ENCODE peak calls at places on chromosomes 5 and 9, in six cellular contexts. Q is spleen, G is OCI-LY7, Z is astrocyte, J is neuronal stem cell, X is GM06990. R is an unnamed sample.

GRCh38 chr5:179126506-179126991 is 66.4 kb downstream of the ZNF354C start:
- DNase-seq in X (no peak), Z (no peak), J (no peak), Q (peak; percentile 59), G (no peak), R (no peak)

GRCh38 chr5:2902186-2902585 is 150.7 kb upstream of the IRX2 start:
- DNase-seq in G (no peak), X (no peak), Z (no peak), Q (no peak), J (no peak), R (no peak)

GRCh38 chr9:18703086-18703750 is 229.3 kb downstream of the ADAMTSL1 start:
- DNase-seq in J (no peak), X (no peak), Z (peak; percentile 50), G (no peak), Q (no peak), R (no peak)

GRCh38 chr9:86141843-86142242 is 42.5 kb upstream of the GOLM1 start:
- DNase-seq in J (no peak), X (no peak), G (no peak), Q (no peak), Z (no peak), R (no peak)

GRCh38 chr9:86277072-86277471 is 5.3 kb downstream of the ISCA1 start:
- DNase-seq in J (no peak), Z (no peak), G (no peak), Q (no peak), X (no peak), R (no peak)

GRCh38 chr9:80586786-80587185 is 1015.0 kb downstream of the TLE4 start:
- DNase-seq in J (no peak), Z (no peak), X (no peak), Q (no peak), G (no peak), R (no peak)

GRCh38 chr9:130696996-130697395 is 3.4 kb downstream of the EXOSC2 start:
- DNase-seq in J (no peak), Q (peak; percentile 0), Z (no peak), X (no peak), G (no peak), R (no peak)

GRCh38 chr5:138622051-138622450 is 46.9 kb upstream of the HSPA9 start:
- DNase-seq in Z (no peak), X (no peak), Q (no peak), G (no peak), J (no peak), R (no peak)

GRCh38 chr5:159240301-159240870 is 22.7 kb upstream of the UBLCP1 start:
- DNase-seq in X (no peak), J (no peak), G (no peak), Q (no peak), Z (peak; percentile 58), R (no peak)

GRCh38 chr5:43773032-43773830 is 170.3 kb downstream of the NNT start:
- DNase-seq in Q (no peak), G (peak; percentile 1), Z (peak; percentile 76), J (no peak), X (no peak), R (no peak)

GRCh38 chr9:33185858-33186257 is 18.7 kb upstream of the B4GALT1 start:
- DNase-seq in X (no peak), J (no peak), G (no peak), Z (no peak), Q (no peak), R (no peak)

GRCh38 chr5:137486707-137487106 is 12.4 kb downstream of the SPOCK1 start:
- DNase-seq in G (no peak), Z (peak; percentile 97), X (no peak), J (no peak), Q (no peak), R (no peak)

GRCh38 chr9:132832171-132832570 is 45.9 kb downstream of the AK8 start:
- DNase-seq in Z (no peak), J (no peak), G (no peak), X (no peak), Q (no peak), R (no peak)

GRCh38 chr9:92807757-92808725 is 43.4 kb upstream of the BICD2 start:
- DNase-seq in X (no peak), J (no peak), G (no peak), Q (peak; percentile 76), Z (no peak), R (no peak)

GRCh38 chr9:126499005-126499910 is 114.5 kb upstream of the LMX1B start:
- DNase-seq in G (peak; percentile 48), Q (peak; percentile 90), X (peak; percentile 43), Z (no peak), J (peak; percentile 57), R (peak; percentile 42)

GRCh38 chr9:126502417-126503332 is 111.1 kb upstream of the LMX1B start:
- DNase-seq in J (no peak), Q (peak; percentile 72), X (no peak), Z (no peak), G (no peak), R (no peak)

GRCh38 chr9:126501383-126502331 is 112.1 kb upstream of the LMX1B start:
- DNase-seq in X (no peak), Z (no peak), J (no peak), G (no peak), Q (peak; percentile 67), R (no peak)

GRCh38 chr9:126499911-126500599 is 113.7 kb upstream of the LMX1B start:
- DNase-seq in X (no peak), J (no peak), Q (peak; percentile 71), Z (no peak), G (no peak), R (no peak)

DNA sequence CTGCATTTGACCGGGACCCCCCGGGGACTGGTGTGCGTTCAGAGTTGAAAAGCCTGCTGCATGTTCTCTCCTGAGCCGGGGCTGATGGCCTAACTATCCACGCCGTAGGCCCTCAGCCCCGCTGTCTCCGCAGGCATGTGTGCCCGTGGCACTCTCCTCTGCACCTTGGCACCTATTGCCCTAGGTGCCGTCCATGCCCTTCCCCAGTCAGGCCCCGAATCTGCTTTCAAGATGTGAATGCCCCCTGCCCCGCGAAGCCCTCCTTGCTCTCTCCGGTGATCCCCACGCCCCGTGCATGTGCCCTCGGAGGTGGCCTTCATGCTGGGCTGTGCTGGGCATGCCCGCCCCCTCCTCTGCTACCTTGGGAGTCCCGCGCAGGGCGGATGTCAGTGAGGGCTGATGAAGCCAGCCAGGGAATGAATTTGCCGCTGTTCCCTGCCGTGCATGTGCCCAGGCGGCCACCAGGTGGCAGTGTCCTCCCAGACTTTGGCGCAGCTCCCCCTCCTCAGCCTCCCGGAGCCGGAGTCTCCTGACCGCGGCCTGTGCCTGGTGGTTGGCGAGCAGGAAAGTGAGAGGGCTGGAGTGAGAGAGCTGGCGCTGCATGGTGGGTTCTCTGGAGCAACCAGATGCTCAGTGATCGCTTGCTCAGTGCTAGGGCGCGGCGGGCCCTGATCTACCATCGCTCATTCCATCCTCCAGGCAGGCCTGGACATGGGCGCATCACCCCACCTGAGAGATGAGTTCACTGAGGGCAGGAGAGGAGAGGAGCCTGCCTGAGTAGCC is 112.9 kb upstream of the LMX1B start:
- DNase-seq in G (peak; percentile 69), Z (peak; percentile 46), Q (peak; percentile 93), X (peak; percentile 34), J (peak; percentile 80), R (peak; percentile 47)
- H3K4me3 ChIP-seq in G (no peak overlapping the region), Z (no peak overlapping the region), Q (no peak overlapping the region), X (no peak overlapping the region), J (no peak overlapping the region), R (no peak overlapping the region)

GRCh38 chr9:113350338-113350672 is 964 bp downstream of the BSPRY start:
- DNase-seq in J (no peak), Q (no peak), G (no peak), X (no peak), Z (no peak), R (no peak)
- H3K4me3 ChIP-seq in J (no peak overlapping the region), Q (peak overlapping the region; percentile 56), G (peak overlapping the region; percentile 58), X (no peak overlapping the region), Z (no peak overlapping the region), R (no peak overlapping the region)

GRCh38 chr9:117779760-117780159 is 75.6 kb downstream of the TLR4 start:
- DNase-seq in Z (no peak), G (no peak), J (no peak), X (no peak), Q (no peak), R (no peak)

GRCh38 chr9:117782931-117783788 is 79.0 kb downstream of the TLR4 start:
- DNase-seq in J (peak; percentile 64), X (peak; percentile 23), Q (peak; percentile 85), Z (peak; percentile 52), G (peak; percentile 77), R (peak; percentile 16)

GRCh38 chr9:117784996-117785395 is 80.8 kb downstream of the TLR4 start:
- DNase-seq in X (no peak), Q (no peak), G (no peak), J (no peak), Z (no peak), R (no peak)

GRCh38 chr9:117783828-117784227 is 79.6 kb downstream of the TLR4 start:
- DNase-seq in J (no peak), Q (peak; percentile 80), Z (no peak), G (peak; percentile 72), X (peak; percentile 24), R (peak; percentile 74)
- H3K4me3 ChIP-seq in J (no peak overlapping the region), Q (peak overlapping the region; percentile 33), Z (no peak overlapping the region), G (peak overlapping the region; percentile 38), X (no peak overlapping the region), R (peak overlapping the region; percentile 69)

GRCh38 chr5:181281984-181282316 is 21.0 kb upstream of the TRIM52 start:
- DNase-seq in Z (no peak), G (no peak), X (no peak), J (no peak), Q (no peak), R (no peak)
- H3K4me3 ChIP-seq in Z (no peak overlapping the region), G (no peak overlapping the region), X (no peak overlapping the region), J (peak overlapping the region; percentile 96), Q (no peak overlapping the region), R (no peak overlapping the region)

GRCh38 chr5:10536511-10536910 is 27.4 kb upstream of the ANKRD33B start:
- DNase-seq in Q (no peak), G (no peak), J (no peak), X (no peak), Z (no peak), R (no peak)
- H3K4me3 ChIP-seq in Q (no peak overlapping the region), G (peak overlapping the region; percentile 3), J (no peak overlapping the region), X (no peak overlapping the region), Z (no peak overlapping the region), R (peak overlapping the region; percentile 42)

DNA sequence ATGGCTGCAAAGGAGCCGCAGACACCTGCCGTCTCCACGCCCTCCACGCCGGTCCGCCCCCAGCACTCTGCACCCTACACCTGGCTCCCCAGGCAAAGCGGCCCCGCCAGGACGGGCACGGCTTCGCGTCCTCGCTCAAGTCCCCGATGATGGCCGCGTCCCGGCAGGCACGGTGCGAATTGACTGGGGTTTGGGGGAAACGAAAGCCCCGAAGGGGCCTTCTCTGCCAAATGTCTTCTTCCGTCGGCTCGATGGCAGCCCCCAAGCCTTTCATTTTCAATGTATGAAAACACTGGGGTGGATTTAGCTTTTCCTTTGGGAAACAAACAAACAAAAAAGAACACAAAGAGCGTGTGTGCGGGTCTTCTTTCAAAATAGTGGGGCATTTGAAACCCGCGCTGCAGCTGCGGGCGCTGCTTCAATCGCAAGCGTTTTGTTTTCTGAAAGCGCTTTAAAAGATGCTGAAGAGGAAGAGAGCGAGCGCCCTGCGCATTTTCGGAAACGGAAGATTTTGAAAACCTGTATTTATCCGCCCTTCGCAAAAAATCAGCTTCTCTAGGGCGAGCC is 160.0 kb downstream of the RMI1 start:
- DNase-seq in J (peak; percentile 42), Q (peak; percentile 81), Z (peak; percentile 8), G (no peak), X (peak; percentile 28), R (no peak)
- H3K4me3 ChIP-seq in J (no peak overlapping the region), Q (peak overlapping the region; percentile 44), Z (peak overlapping the region; percentile 55), G (no peak overlapping the region), X (peak overlapping the region; percentile 56), R (peak overlapping the region; percentile 44)